ENCODE peak calls at places on chromosome 9, in four cellular contexts. One of them, this sample, is unnamed.

GRCh38 chr9:89179920-89180667 is 1.5 kb upstream of the SHC3 start:
- DNase-seq in stomach: peak; percentile 91
- DNase-seq in keratinocyte: peak; percentile 58
- DNase-seq in HCT116: peak; percentile 83
- DNase-seq in this sample: peak; percentile 88

GRCh38 chr9:133636902-133637301 is 739 bp downstream of the DBH start:
- DNase-seq in stomach: no peak
- DNase-seq in keratinocyte: no peak
- DNase-seq in HCT116: no peak
- DNase-seq in this sample: no peak

GRCh38 chr9:124180557-124180956 is 77.2 kb upstream of the NEK6 start:
- DNase-seq in stomach: peak; percentile 59
- DNase-seq in keratinocyte: no peak
- DNase-seq in HCT116: no peak
- DNase-seq in this sample: no peak

GRCh38 chr9:2824054-2824453 is 19.8 kb downstream of the PUM3 start:
- DNase-seq in stomach: no peak
- DNase-seq in keratinocyte: no peak
- DNase-seq in HCT116: no peak
- DNase-seq in this sample: no peak

GRCh38 chr9:127825319-127826051 is 22.8 kb downstream of the FPGS start:
- DNase-seq in stomach: peak; percentile 64
- DNase-seq in keratinocyte: no peak
- DNase-seq in HCT116: no peak
- DNase-seq in this sample: no peak

GRCh38 chr9:71986860-71987259 is 73.6 kb downstream of the C9orf57 start:
- DNase-seq in stomach: no peak
- DNase-seq in keratinocyte: no peak
- DNase-seq in HCT116: no peak
- DNase-seq in this sample: no peak

GRCh38 chr9:130672933-130673615 is 8.7 kb downstream of the PRDM12 start:
- DNase-seq in stomach: no peak
- DNase-seq in keratinocyte: no peak
- DNase-seq in HCT116: no peak
- DNase-seq in this sample: no peak

GRCh38 chr9:113479150-113479761 is 15.7 kb downstream of the RGS3 start:
- DNase-seq in stomach: peak; percentile 63
- DNase-seq in keratinocyte: no peak
- DNase-seq in HCT116: no peak
- DNase-seq in this sample: no peak

GRCh38 chr9:34521406-34522045 is 1.3 kb downstream of the ENHO start:
- DNase-seq in stomach: no peak
- DNase-seq in keratinocyte: no peak
- DNase-seq in HCT116: no peak
- DNase-seq in this sample: no peak

GRCh38 chr9:90287567-90288274 is 354.9 kb downstream of the DIRAS2 start:
- DNase-seq in stomach: no peak
- DNase-seq in keratinocyte: no peak
- DNase-seq in HCT116: no peak
- DNase-seq in this sample: no peak

GRCh38 chr9:122904466-122904822 is 715 bp downstream of the RC3H2 start:
- DNase-seq in stomach: peak; percentile 41
- DNase-seq in keratinocyte: no peak
- DNase-seq in HCT116: no peak
- DNase-seq in this sample: no peak

GRCh38 chr9:115267788-115268187 is 149.8 kb upstream of the TNC start:
- DNase-seq in stomach: no peak
- DNase-seq in keratinocyte: no peak
- DNase-seq in HCT116: no peak
- DNase-seq in this sample: no peak

GRCh38 chr9:93083592-93084470 is 12.2 kb upstream of the CARD19 start:
- DNase-seq in stomach: no peak
- DNase-seq in keratinocyte: no peak
- DNase-seq in HCT116: no peak
- DNase-seq in this sample: no peak

GRCh38 chr9:96020822-96021615 is 145.5 kb downstream of the ERCC6L2 start:
- DNase-seq in stomach: no peak
- DNase-seq in keratinocyte: no peak
- DNase-seq in HCT116: no peak
- DNase-seq in this sample: peak; percentile 33

GRCh38 chr9:103431809-103432208 is 436.7 kb downstream of the CYLC2 start:
- DNase-seq in stomach: no peak
- DNase-seq in keratinocyte: no peak
- DNase-seq in HCT116: no peak
- DNase-seq in this sample: no peak

GRCh38 chr9:120758544-120758943 is 34.7 kb downstream of the FBXW2 start:
- DNase-seq in stomach: no peak
- DNase-seq in keratinocyte: no peak
- DNase-seq in HCT116: no peak
- DNase-seq in this sample: no peak

GRCh38 chr9:133294257-133294656 is 19.3 kb upstream of the ABO start:
- DNase-seq in stomach: no peak
- DNase-seq in keratinocyte: no peak
- DNase-seq in HCT116: no peak
- DNase-seq in this sample: no peak

GRCh38 chr9:114483499-114483898 is 21.8 kb downstream of the WHRN start:
- DNase-seq in stomach: no peak
- DNase-seq in keratinocyte: no peak
- DNase-seq in HCT116: no peak
- DNase-seq in this sample: no peak

GRCh38 chr9:16241231-16241630 is 629.2 kb downstream of the BNC2 start:
- DNase-seq in stomach: no peak
- DNase-seq in keratinocyte: no peak
- DNase-seq in HCT116: no peak
- DNase-seq in this sample: no peak

GRCh38 chr9:116160676-116161571 is 7.3 kb downstream of the PAPPA start:
- DNase-seq in stomach: no peak
- DNase-seq in keratinocyte: no peak
- DNase-seq in HCT116: no peak
- DNase-seq in this sample: no peak

GRCh38 chr9:83472221-83472665 is 66.0 kb downstream of the FRMD3 start:
- DNase-seq in stomach: peak; percentile 30
- DNase-seq in keratinocyte: no peak
- DNase-seq in HCT116: no peak
- DNase-seq in this sample: no peak

GRCh38 chr9:112050544-112051475 is 124.3 kb downstream of the SUSD1 start:
- DNase-seq in stomach: peak; percentile 57
- DNase-seq in keratinocyte: peak; percentile 65
- DNase-seq in HCT116: no peak
- DNase-seq in this sample: no peak

GRCh38 chr9:33142531-33142930 is 24.6 kb downstream of the B4GALT1 start:
- DNase-seq in stomach: no peak
- DNase-seq in keratinocyte: no peak
- DNase-seq in HCT116: no peak
- DNase-seq in this sample: no peak

GRCh38 chr9:90044710-90045151 is 439.9 kb downstream of the GADD45G start:
- DNase-seq in stomach: no peak
- DNase-seq in keratinocyte: no peak
- DNase-seq in HCT116: peak; percentile 7
- DNase-seq in this sample: no peak

GRCh38 chr9:6305954-6306563 is 22.1 kb upstream of the TPD52L3 start:
- DNase-seq in stomach: no peak
- DNase-seq in keratinocyte: no peak
- DNase-seq in HCT116: peak; percentile 32
- DNase-seq in this sample: no peak
- TF ChIP-seq CTCF in stomach: no peak
- TF ChIP-seq CTCF in keratinocyte: no peak
- TF ChIP-seq CTCF in HCT116: peak; percentile 69
- TF ChIP-seq CTCF in this sample: peak; percentile 25

DNA sequence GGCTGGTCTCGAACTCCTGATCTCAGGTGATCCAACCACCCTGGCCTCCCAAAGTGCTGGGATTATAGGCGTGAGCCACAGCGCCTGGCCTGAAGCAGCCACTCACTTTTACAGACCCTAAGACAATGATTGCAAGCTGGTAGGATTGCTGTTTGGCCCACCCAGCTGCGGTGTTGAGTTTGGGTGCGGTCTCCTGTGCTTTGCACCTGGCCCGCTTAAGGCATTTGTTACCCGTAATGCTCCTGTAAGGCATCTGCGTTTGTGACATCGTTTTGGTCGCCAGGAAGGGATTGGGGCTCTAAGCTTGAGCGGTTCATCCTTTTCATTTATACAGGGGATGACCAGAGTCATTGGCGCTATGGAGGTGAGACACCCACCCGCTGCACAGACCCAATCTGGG is 1.5 kb downstream of the CA9 start:
- DNase-seq in stomach: no peak
- DNase-seq in keratinocyte: no peak
- DNase-seq in HCT116: no peak
- DNase-seq in this sample: no peak
- H3K4me3 ChIP-seq in stomach: peak overlapping the region; percentile 50
- H3K4me3 ChIP-seq in keratinocyte: no peak overlapping the region
- H3K4me3 ChIP-seq in HCT116: no peak overlapping the region
- H3K4me3 ChIP-seq in this sample: no peak overlapping the region

GRCh38 chr9:97320080-97320642 is 12.7 kb downstream of the CCDC180 start:
- DNase-seq in stomach: no peak
- DNase-seq in keratinocyte: no peak
- DNase-seq in HCT116: no peak
- DNase-seq in this sample: no peak

GRCh38 chr9:97316904-97317303 is 9.4 kb downstream of the CCDC180 start:
- DNase-seq in stomach: no peak
- DNase-seq in keratinocyte: no peak
- DNase-seq in HCT116: no peak
- DNase-seq in this sample: no peak

GRCh38 chr9:97319380-97319779 is 11.9 kb downstream of the CCDC180 start:
- DNase-seq in stomach: no peak
- DNase-seq in keratinocyte: no peak
- DNase-seq in HCT116: no peak
- DNase-seq in this sample: no peak

GRCh38 chr9:97321251-97321650 is 13.8 kb downstream of the CCDC180 start:
- DNase-seq in stomach: no peak
- DNase-seq in keratinocyte: no peak
- DNase-seq in HCT116: no peak
- DNase-seq in this sample: no peak

DNA sequence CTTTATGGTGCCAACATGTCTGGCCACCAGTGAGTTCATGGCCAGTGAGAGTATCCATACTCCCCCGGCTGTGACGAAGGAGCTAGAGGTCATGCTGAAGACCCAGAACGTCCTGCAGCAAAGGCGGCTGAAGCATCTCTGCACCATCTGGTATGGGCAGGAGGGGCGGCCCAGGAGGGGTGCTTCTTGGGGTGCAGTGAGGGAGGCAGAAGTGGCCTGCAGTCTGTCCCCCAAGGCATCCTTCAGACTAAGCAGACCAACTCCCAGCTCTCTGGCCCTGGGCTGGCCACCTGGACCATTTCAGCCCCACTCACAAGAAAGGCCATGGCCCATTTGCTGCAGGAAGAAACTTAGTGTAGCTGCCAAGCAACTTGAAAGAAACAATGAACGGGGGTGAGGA is 11.0 kb downstream of the CCDC180 start:
- DNase-seq in stomach: no peak
- DNase-seq in keratinocyte: no peak
- DNase-seq in HCT116: no peak
- DNase-seq in this sample: no peak
- H3K36me3 ChIP-seq in stomach: peaks cover 99% of the 10 kb centered on the region
- H3K36me3 ChIP-seq in keratinocyte: no peaks in the 10 kb centered on the region
- H3K36me3 ChIP-seq in HCT116: peaks cover 4% of the 10 kb centered on the region
- H3K36me3 ChIP-seq in this sample: peaks cover 47% of the 10 kb centered on the region

GRCh38 chr9:9499546-9499945 is 1113.3 kb downstream of the PTPRD start:
- DNase-seq in stomach: no peak
- DNase-seq in keratinocyte: no peak
- DNase-seq in HCT116: no peak
- DNase-seq in this sample: no peak
- TF ChIP-seq CTCF in stomach: no peak
- TF ChIP-seq CTCF in keratinocyte: no peak
- TF ChIP-seq CTCF in HCT116: no peak
- TF ChIP-seq CTCF in this sample: no peak

GRCh38 chr9:98846081-98846480 is 38.6 kb downstream of the GALNT12 start:
- DNase-seq in stomach: no peak
- DNase-seq in keratinocyte: no peak
- DNase-seq in HCT116: no peak
- DNase-seq in this sample: no peak
- H3K4me3 ChIP-seq in stomach: no peak overlapping the region
- H3K4me3 ChIP-seq in keratinocyte: no peak overlapping the region
- H3K4me3 ChIP-seq in HCT116: no peak overlapping the region
- H3K4me3 ChIP-seq in this sample: no peak overlapping the region

DNA sequence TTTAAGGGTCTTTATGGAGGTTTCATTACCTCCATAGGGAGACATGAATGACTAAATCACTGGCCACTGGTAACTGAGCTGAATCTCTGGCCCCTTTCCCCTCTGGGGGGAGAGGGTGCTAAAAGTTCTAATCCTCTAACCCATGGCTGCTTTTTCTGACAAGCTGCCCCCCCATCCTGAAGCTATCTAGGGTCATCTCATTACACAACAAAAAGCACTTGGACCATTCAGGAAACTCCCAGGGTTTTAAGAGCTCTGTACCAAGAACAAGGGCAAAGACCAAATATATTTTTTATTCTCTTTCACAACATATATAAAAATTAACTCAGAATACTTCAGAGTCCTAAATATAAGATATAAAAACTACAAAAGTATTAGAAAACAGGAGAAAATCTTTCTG is 14.3 kb downstream of the AUH start:
- DNase-seq in stomach: no peak
- DNase-seq in keratinocyte: no peak
- DNase-seq in HCT116: no peak
- DNase-seq in this sample: no peak
- H3K36me3 ChIP-seq in stomach: peaks cover 27% of the 10 kb centered on the region
- H3K36me3 ChIP-seq in keratinocyte: no peaks in the 10 kb centered on the region
- H3K36me3 ChIP-seq in HCT116: peaks cover under 1% of the 10 kb centered on the region
- H3K36me3 ChIP-seq in this sample: peaks cover 7% of the 10 kb centered on the region

This sample was measured in lung.